ENCODE peak calls at places on chromosomes 13 and 19, in six cellular contexts. X is fibroblast of villous mesenchyme, E is hepatic stellate cell, F is COR-L47, K is ELR, Y is A172. Q is an unnamed sample.

GRCh38 chr13:90769387-90769786 is 578.1 kb upstream of the MIR17HG start:
- DNase-seq in X (no peak), E (no peak), F (no peak), K (no peak), Y (no peak), Q (no peak)

GRCh38 chr13:98965325-98965724 is 12.5 kb downstream of the DOCK9 start:
- DNase-seq in X (no peak), E (no peak), F (no peak), K (no peak), Y (no peak), Q (no peak)

GRCh38 chr19:1853295-1854031 is 5.2 kb upstream of the REXO1 start:
- DNase-seq in X (peak), E (peak), F (peak), K (peak), Y (peak), Q (peak)

GRCh38 chr19:29941828-29942403 is at the start of gene URI1:
- DNase-seq in X (peak), E (peak), F (peak), K (peak), Y (peak), Q (peak)

GRCh38 chr19:5983367-5983955 is 5.5 kb upstream of the RANBP3 start:
- DNase-seq in X (peak), E (no peak), F (no peak), K (no peak), Y (no peak), Q (no peak)

GRCh38 chr13:42041684-42042035 is 6.8 kb upstream of the DGKH start:
- DNase-seq in X (peak), E (peak), F (peak), K (peak), Y (peak), Q (peak)

GRCh38 chr13:91058066-91058465 is 289.4 kb upstream of the MIR17HG start:
- DNase-seq in X (no peak), E (no peak), F (no peak), K (peak), Y (peak), Q (no peak)

GRCh38 chr19:6802336-6803035 is 30.0 kb downstream of the VAV1 start:
- DNase-seq in X (no peak), E (no peak), F (no peak), K (peak), Y (peak), Q (peak)

GRCh38 chr19:49119411-49120324 is at the start of gene PPFIA3:
- DNase-seq in X (peak), E (peak), F (peak), K (peak), Y (no peak), Q (peak)

GRCh38 chr19:55147408-55148251 is 1.4 kb downstream of the TNNT1 start:
- DNase-seq in X (no peak), E (no peak), F (no peak), K (no peak), Y (no peak), Q (no peak)

GRCh38 chr19:6259312-6259861 is 20.4 kb downstream of the MLLT1 start:
- DNase-seq in X (no peak), E (peak), F (no peak), K (no peak), Y (no peak), Q (no peak)

GRCh38 chr19:58575183-58576041 is 2.3 kb upstream of the MZF1 start:
- DNase-seq in X (peak), E (peak), F (no peak), K (peak), Y (peak), Q (peak)

GRCh38 chr13:33033361-33033812 is 17.2 kb downstream of the KL start:
- DNase-seq in X (peak), E (no peak), F (no peak), K (no peak), Y (no peak), Q (no peak)

GRCh38 chr13:69796256-69796655 is 311.4 kb upstream of the ATXN8OS start:
- DNase-seq in X (no peak), E (no peak), F (no peak), K (no peak), Y (no peak), Q (no peak)

GRCh38 chr19:16456652-16457194 is 15.0 kb downstream of the EPS15L1 start:
- DNase-seq in X (no peak), E (no peak), F (no peak), K (peak), Y (no peak), Q (peak)

GRCh38 chr19:6334490-6335285 is 1.3 kb upstream of the ACER1 start:
- DNase-seq in X (no peak), E (no peak), F (no peak), K (no peak), Y (no peak), Q (peak)

GRCh38 chr13:58298556-58299135 is 667.1 kb downstream of the PCDH17 start:
- DNase-seq in X (no peak), E (no peak), F (no peak), K (no peak), Y (no peak), Q (no peak)

GRCh38 chr13:52405767-52406494 is at the start of gene THSD1:
- DNase-seq in X (peak), E (peak), F (peak), K (peak), Y (peak), Q (peak)

GRCh38 chr19:30877591-30878230 is 471.5 kb downstream of the TSHZ3 start:
- DNase-seq in X (no peak), E (no peak), F (no peak), K (no peak), Y (no peak), Q (peak)

GRCh38 chr19:51593138-51593890 is 22.2 kb downstream of the ZNF175 start:
- DNase-seq in X (no peak), E (no peak), F (no peak), K (peak), Y (no peak), Q (no peak)

GRCh38 chr19:42370667-42371066 is 19.4 kb downstream of the CNFN start:
- DNase-seq in X (peak), E (no peak), F (no peak), K (no peak), Y (no peak), Q (no peak)

GRCh38 chr19:29085630-29086029 is 127.3 kb downstream of the UQCRFS1 start:
- DNase-seq in X (no peak), E (no peak), F (no peak), K (no peak), Y (no peak), Q (no peak)

Q was measured in left lung.